ENCODE peak calls at places on chromosomes 6 and 20, in nine cellular contexts. One of them, this sample, is unnamed. For H3K4me1, the result is how much of the 10 kb centered on the place peaks cover.

GRCh38 chr6:149885888-149886287 is 12.0 kb downstream of the RAET1E start:
- DNase-seq in A549: no peak
- DNase-seq in adrenal gland: no peak
- DNase-seq in lung: no peak
- DNase-seq in mucosa of descending colon: no peak
- DNase-seq in GM23248: no peak
- DNase-seq in SJSA1: no peak
- DNase-seq in transverse colon: no peak
- DNase-seq in foreskin keratinocyte: no peak
- DNase-seq in this sample: no peak

GRCh38 chr6:143396497-143397228 is 53.8 kb downstream of the ADAT2 start:
- DNase-seq in lung: no peak
- DNase-seq in SJSA1: no peak
- DNase-seq in transverse colon: no peak
- DNase-seq in foreskin keratinocyte: no peak
- DNase-seq in A549: peak
- DNase-seq in GM23248: peak
- DNase-seq in adrenal gland: no peak
- DNase-seq in mucosa of descending colon: no peak
- DNase-seq in this sample: no peak

GRCh38 chr6:81865712-81866111 is 113.2 kb upstream of the TENT5A start:
- DNase-seq in foreskin keratinocyte: no peak
- DNase-seq in adrenal gland: no peak
- DNase-seq in lung: no peak
- DNase-seq in SJSA1: peak
- DNase-seq in GM23248: peak
- DNase-seq in mucosa of descending colon: no peak
- DNase-seq in transverse colon: no peak
- DNase-seq in A549: no peak
- DNase-seq in this sample: no peak

GRCh38 chr20:1474817-1475603 is 8.4 kb upstream of the NSFL1C start:
- DNase-seq in SJSA1: no peak
- DNase-seq in foreskin keratinocyte: peak
- DNase-seq in adrenal gland: no peak
- DNase-seq in A549: peak
- DNase-seq in mucosa of descending colon: no peak
- DNase-seq in GM23248: no peak
- DNase-seq in lung: no peak
- DNase-seq in transverse colon: no peak
- DNase-seq in this sample: no peak

GRCh38 chr6:26311385-26312095 is 53.5 kb upstream of the BTN3A2 start:
- DNase-seq in transverse colon: peak
- DNase-seq in A549: peak
- DNase-seq in GM23248: peak
- DNase-seq in SJSA1: peak
- DNase-seq in lung: peak
- DNase-seq in mucosa of descending colon: peak
- DNase-seq in foreskin keratinocyte: peak
- DNase-seq in adrenal gland: no peak
- DNase-seq in this sample: no peak

GRCh38 chr6:142942805-142943227 is 2.2 kb downstream of the HIVEP2 start:
- DNase-seq in transverse colon: no peak
- DNase-seq in GM23248: peak
- DNase-seq in lung: no peak
- DNase-seq in foreskin keratinocyte: no peak
- DNase-seq in SJSA1: peak
- DNase-seq in A549: peak
- DNase-seq in adrenal gland: no peak
- DNase-seq in mucosa of descending colon: no peak
- DNase-seq in this sample: no peak

GRCh38 chr6:139648430-139649000 is 274.1 kb upstream of the CITED2 start:
- DNase-seq in A549: no peak
- DNase-seq in transverse colon: no peak
- DNase-seq in mucosa of descending colon: no peak
- DNase-seq in GM23248: no peak
- DNase-seq in adrenal gland: no peak
- DNase-seq in foreskin keratinocyte: no peak
- DNase-seq in lung: no peak
- DNase-seq in SJSA1: no peak
- DNase-seq in this sample: no peak

GRCh38 chr6:33882154-33882553 is 78.4 kb upstream of the MLN start:
- DNase-seq in lung: no peak
- DNase-seq in mucosa of descending colon: no peak
- DNase-seq in adrenal gland: no peak
- DNase-seq in A549: no peak
- DNase-seq in transverse colon: peak
- DNase-seq in GM23248: no peak
- DNase-seq in foreskin keratinocyte: no peak
- DNase-seq in SJSA1: no peak
- DNase-seq in this sample: peak

GRCh38 chr6:34391711-34392496 is 565 bp downstream of the NUDT3 start:
- DNase-seq in GM23248: peak
- DNase-seq in A549: peak
- DNase-seq in lung: peak
- DNase-seq in adrenal gland: peak
- DNase-seq in SJSA1: peak
- DNase-seq in mucosa of descending colon: peak
- DNase-seq in transverse colon: peak
- DNase-seq in foreskin keratinocyte: peak
- DNase-seq in this sample: peak

GRCh38 chr20:21615617-21616080 is 89.8 kb upstream of the PAX1 start:
- DNase-seq in SJSA1: peak
- DNase-seq in GM23248: peak
- DNase-seq in adrenal gland: peak
- DNase-seq in mucosa of descending colon: peak
- DNase-seq in A549: peak
- DNase-seq in foreskin keratinocyte: peak
- DNase-seq in lung: peak
- DNase-seq in transverse colon: peak
- DNase-seq in this sample: peak

GRCh38 chr6:6366778-6367177 is 46.3 kb upstream of the F13A1 start:
- DNase-seq in adrenal gland: no peak
- DNase-seq in lung: no peak
- DNase-seq in A549: no peak
- DNase-seq in GM23248: no peak
- DNase-seq in SJSA1: no peak
- DNase-seq in transverse colon: no peak
- DNase-seq in foreskin keratinocyte: no peak
- DNase-seq in mucosa of descending colon: no peak
- DNase-seq in this sample: no peak

GRCh38 chr20:23047738-23048214 is 1.7 kb downstream of the THBD start:
- DNase-seq in mucosa of descending colon: no peak
- DNase-seq in lung: no peak
- DNase-seq in adrenal gland: peak
- DNase-seq in foreskin keratinocyte: peak
- DNase-seq in A549: peak
- DNase-seq in GM23248: peak
- DNase-seq in transverse colon: no peak
- DNase-seq in SJSA1: no peak
- DNase-seq in this sample: peak

GRCh38 chr6:2861822-2862164 is 20.1 kb upstream of the SERPINB1 start:
- DNase-seq in GM23248: no peak
- DNase-seq in foreskin keratinocyte: no peak
- DNase-seq in SJSA1: no peak
- DNase-seq in mucosa of descending colon: no peak
- DNase-seq in adrenal gland: no peak
- DNase-seq in lung: no peak
- DNase-seq in A549: no peak
- DNase-seq in transverse colon: no peak
- DNase-seq in this sample: no peak

GRCh38 chr20:39458452-39458851 is 496.3 kb downstream of the DHX35 start:
- DNase-seq in A549: no peak
- DNase-seq in GM23248: no peak
- DNase-seq in foreskin keratinocyte: no peak
- DNase-seq in mucosa of descending colon: no peak
- DNase-seq in transverse colon: no peak
- DNase-seq in adrenal gland: no peak
- DNase-seq in SJSA1: no peak
- DNase-seq in lung: no peak
- DNase-seq in this sample: no peak

GRCh38 chr20:39462436-39462835 is 500.3 kb downstream of the DHX35 start:
- DNase-seq in lung: no peak
- DNase-seq in A549: no peak
- DNase-seq in mucosa of descending colon: no peak
- DNase-seq in GM23248: no peak
- DNase-seq in adrenal gland: no peak
- DNase-seq in SJSA1: no peak
- DNase-seq in foreskin keratinocyte: no peak
- DNase-seq in transverse colon: no peak
- DNase-seq in this sample: no peak

GRCh38 chr20:39468703-39469102 is 506.6 kb downstream of the DHX35 start:
- DNase-seq in GM23248: no peak
- DNase-seq in mucosa of descending colon: no peak
- DNase-seq in A549: no peak
- DNase-seq in transverse colon: no peak
- DNase-seq in foreskin keratinocyte: no peak
- DNase-seq in SJSA1: no peak
- DNase-seq in adrenal gland: no peak
- DNase-seq in lung: no peak
- DNase-seq in this sample: no peak

GRCh38 chr20:39464238-39464637 is 502.1 kb downstream of the DHX35 start:
- DNase-seq in mucosa of descending colon: no peak
- DNase-seq in lung: no peak
- DNase-seq in A549: no peak
- DNase-seq in foreskin keratinocyte: no peak
- DNase-seq in SJSA1: no peak
- DNase-seq in adrenal gland: no peak
- DNase-seq in GM23248: no peak
- DNase-seq in transverse colon: no peak
- DNase-seq in this sample: no peak
- H3K4me1 ChIP-seq in mucosa of descending colon: under half
- H3K4me1 ChIP-seq in lung: under half
- H3K4me1 ChIP-seq in A549: under half
- H3K4me1 ChIP-seq in foreskin keratinocyte: under half
- H3K4me1 ChIP-seq in SJSA1: under half
- H3K4me1 ChIP-seq in adrenal gland: under half
- H3K4me1 ChIP-seq in GM23248: under half
- H3K4me1 ChIP-seq in transverse colon: under half
- H3K4me1 ChIP-seq in this sample: under half

GRCh38 chr20:62019881-62020492 is 45.7 kb downstream of the TAF4 start:
- DNase-seq in A549: no peak
- DNase-seq in lung: no peak
- DNase-seq in GM23248: no peak
- DNase-seq in mucosa of descending colon: no peak
- DNase-seq in foreskin keratinocyte: no peak
- DNase-seq in transverse colon: no peak
- DNase-seq in adrenal gland: peak
- DNase-seq in SJSA1: no peak
- DNase-seq in this sample: peak
- H3K4me1 ChIP-seq in A549: under half
- H3K4me1 ChIP-seq in lung: under half
- H3K4me1 ChIP-seq in GM23248: under half
- H3K4me1 ChIP-seq in mucosa of descending colon: under half
- H3K4me1 ChIP-seq in foreskin keratinocyte: under half
- H3K4me1 ChIP-seq in transverse colon: under half
- H3K4me1 ChIP-seq in adrenal gland: under half
- H3K4me1 ChIP-seq in SJSA1: under half
- H3K4me1 ChIP-seq in this sample: under half

GRCh38 chr6:118553132-118553531 is 5.0 kb downstream of the PLN start:
- DNase-seq in foreskin keratinocyte: no peak
- DNase-seq in GM23248: no peak
- DNase-seq in transverse colon: no peak
- DNase-seq in SJSA1: no peak
- DNase-seq in adrenal gland: no peak
- DNase-seq in lung: no peak
- DNase-seq in A549: no peak
- DNase-seq in mucosa of descending colon: no peak
- DNase-seq in this sample: no peak

GRCh38 chr6:118558811-118559217 is 10.7 kb downstream of the PLN start:
- DNase-seq in foreskin keratinocyte: no peak
- DNase-seq in lung: no peak
- DNase-seq in GM23248: no peak
- DNase-seq in A549: no peak
- DNase-seq in transverse colon: no peak
- DNase-seq in SJSA1: no peak
- DNase-seq in adrenal gland: no peak
- DNase-seq in mucosa of descending colon: no peak
- DNase-seq in this sample: no peak

GRCh38 chr6:118551063-118551672 is 3.1 kb downstream of the PLN start:
- DNase-seq in adrenal gland: no peak
- DNase-seq in lung: no peak
- DNase-seq in transverse colon: no peak
- DNase-seq in mucosa of descending colon: no peak
- DNase-seq in GM23248: peak
- DNase-seq in SJSA1: peak
- DNase-seq in foreskin keratinocyte: no peak
- DNase-seq in A549: peak
- DNase-seq in this sample: no peak

GRCh38 chr6:118551673-118552063 is 3.6 kb downstream of the PLN start:
- DNase-seq in SJSA1: no peak
- DNase-seq in foreskin keratinocyte: no peak
- DNase-seq in A549: no peak
- DNase-seq in GM23248: peak
- DNase-seq in lung: no peak
- DNase-seq in transverse colon: no peak
- DNase-seq in adrenal gland: no peak
- DNase-seq in mucosa of descending colon: no peak
- DNase-seq in this sample: no peak

GRCh38 chr6:118554698-118555097 is 6.6 kb downstream of the PLN start:
- DNase-seq in mucosa of descending colon: no peak
- DNase-seq in A549: no peak
- DNase-seq in lung: no peak
- DNase-seq in SJSA1: no peak
- DNase-seq in GM23248: no peak
- DNase-seq in transverse colon: no peak
- DNase-seq in foreskin keratinocyte: no peak
- DNase-seq in adrenal gland: no peak
- DNase-seq in this sample: no peak
- H3K4me1 ChIP-seq in mucosa of descending colon: under half
- H3K4me1 ChIP-seq in A549: under half
- H3K4me1 ChIP-seq in lung: under half
- H3K4me1 ChIP-seq in SJSA1: under half
- H3K4me1 ChIP-seq in GM23248: half or more
- H3K4me1 ChIP-seq in transverse colon: under half
- H3K4me1 ChIP-seq in foreskin keratinocyte: under half
- H3K4me1 ChIP-seq in adrenal gland: under half
- H3K4me1 ChIP-seq in this sample: under half

GRCh38 chr20:19978511-19979210 is 38.5 kb upstream of the NAA20 start:
- DNase-seq in SJSA1: no peak
- DNase-seq in A549: no peak
- DNase-seq in lung: no peak
- DNase-seq in foreskin keratinocyte: no peak
- DNase-seq in GM23248: no peak
- DNase-seq in mucosa of descending colon: no peak
- DNase-seq in adrenal gland: no peak
- DNase-seq in transverse colon: no peak
- DNase-seq in this sample: peak
- H3K4me1 ChIP-seq in SJSA1: half or more
- H3K4me1 ChIP-seq in A549: half or more
- H3K4me1 ChIP-seq in lung: under half
- H3K4me1 ChIP-seq in foreskin keratinocyte: half or more
- H3K4me1 ChIP-seq in GM23248: under half
- H3K4me1 ChIP-seq in mucosa of descending colon: under half
- H3K4me1 ChIP-seq in adrenal gland: half or more
- H3K4me1 ChIP-seq in transverse colon: under half
- H3K4me1 ChIP-seq in this sample: half or more

GRCh38 chr20:36916199-36916598 is 35.3 kb downstream of the SAMHD1 start:
- DNase-seq in SJSA1: no peak
- DNase-seq in adrenal gland: no peak
- DNase-seq in lung: no peak
- DNase-seq in transverse colon: no peak
- DNase-seq in GM23248: no peak
- DNase-seq in mucosa of descending colon: no peak
- DNase-seq in A549: no peak
- DNase-seq in foreskin keratinocyte: no peak
- DNase-seq in this sample: no peak
- H3K4me1 ChIP-seq in SJSA1: under half
- H3K4me1 ChIP-seq in adrenal gland: under half
- H3K4me1 ChIP-seq in lung: under half
- H3K4me1 ChIP-seq in transverse colon: under half
- H3K4me1 ChIP-seq in GM23248: under half
- H3K4me1 ChIP-seq in mucosa of descending colon: under half
- H3K4me1 ChIP-seq in A549: under half
- H3K4me1 ChIP-seq in foreskin keratinocyte: under half
- H3K4me1 ChIP-seq in this sample: under half